ENCODE peak calls at places on chromosomes 12 and 14, in eight cellular contexts. X is tibial nerve, Q is HCT116, A is sigmoid colon, I is stomach, E is upper lobe of left lung, F is breast epithelium, V is body of pancreas. C is an unnamed sample. For H3K36me3, the result is how much of the 10 kb centered on the place peaks cover.

GRCh38 chr12:9364224-9365176 is 156.3 kb upstream of the PZP start:
- DNase-seq in E (no peak), V (no peak), A (no peak), X (no peak), I (no peak), F (no peak), Q (no peak), C (no peak)

GRCh38 chr12:10033783-10034381 is 3.4 kb downstream of the CLEC9A start:
- DNase-seq in Q (no peak), X (no peak), I (no peak), E (no peak), F (no peak), V (no peak), A (no peak), C (no peak)

GRCh38 chr14:71618047-71618446 is 314.2 kb upstream of the RGS6 start:
- DNase-seq in X (no peak), F (no peak), V (no peak), I (no peak), E (no peak), A (no peak), Q (no peak), C (no peak)

GRCh38 chr14:40252817-40253447 is 820.7 kb upstream of the FBXO33 start:
- DNase-seq in X (no peak), V (no peak), I (no peak), F (no peak), Q (peak), E (no peak), A (no peak), C (no peak)

GRCh38 chr12:45727994-45728624 is 1.4 kb upstream of the ARID2 start:
- DNase-seq in F (no peak), X (no peak), Q (no peak), I (no peak), A (no peak), V (no peak), E (no peak), C (no peak)

GRCh38 chr14:50531595-50532501 is 521 bp downstream of the MAP4K5 start:
- DNase-seq in Q (no peak), E (peak), X (peak), A (peak), I (peak), V (peak), F (peak), C (peak)

GRCh38 chr12:55607821-55608602 is 28.7 kb upstream of the OR10P1 start:
- DNase-seq in V (no peak), Q (no peak), E (no peak), X (no peak), A (no peak), I (no peak), F (no peak), C (no peak)

GRCh38 chr12:3213768-3214167 is 136.6 kb downstream of the TSPAN9 start:
- DNase-seq in X (no peak), A (no peak), I (no peak), E (no peak), F (no peak), Q (no peak), V (no peak), C (no peak)

GRCh38 chr14:104093366-104094055 is 8.0 kb downstream of the ASPG start:
- DNase-seq in E (peak), A (no peak), V (no peak), I (no peak), F (no peak), X (no peak), Q (no peak), C (no peak)

GRCh38 chr12:98154850-98155249 is 360.5 kb upstream of the TMPO start:
- DNase-seq in F (no peak), A (no peak), X (no peak), E (no peak), I (no peak), V (peak), Q (peak), C (no peak)

GRCh38 chr14:76422662-76423061 is 46.7 kb downstream of the ESRRB start:
- DNase-seq in V (no peak), E (peak), F (no peak), X (no peak), I (no peak), A (no peak), Q (no peak), C (no peak)

GRCh38 chr14:76421662-76422061 is 45.7 kb downstream of the ESRRB start:
- DNase-seq in F (no peak), V (no peak), X (no peak), A (no peak), E (no peak), I (no peak), Q (no peak), C (no peak)

GRCh38 chr14:76423534-76423933 is 47.6 kb downstream of the ESRRB start:
- DNase-seq in X (no peak), V (no peak), Q (no peak), A (no peak), I (no peak), F (no peak), E (no peak), C (no peak)

GRCh38 chr14:76426161-76426696 is 50.3 kb downstream of the ESRRB start:
- DNase-seq in X (no peak), V (no peak), Q (peak), E (no peak), F (no peak), I (no peak), A (no peak), C (no peak)

DNA sequence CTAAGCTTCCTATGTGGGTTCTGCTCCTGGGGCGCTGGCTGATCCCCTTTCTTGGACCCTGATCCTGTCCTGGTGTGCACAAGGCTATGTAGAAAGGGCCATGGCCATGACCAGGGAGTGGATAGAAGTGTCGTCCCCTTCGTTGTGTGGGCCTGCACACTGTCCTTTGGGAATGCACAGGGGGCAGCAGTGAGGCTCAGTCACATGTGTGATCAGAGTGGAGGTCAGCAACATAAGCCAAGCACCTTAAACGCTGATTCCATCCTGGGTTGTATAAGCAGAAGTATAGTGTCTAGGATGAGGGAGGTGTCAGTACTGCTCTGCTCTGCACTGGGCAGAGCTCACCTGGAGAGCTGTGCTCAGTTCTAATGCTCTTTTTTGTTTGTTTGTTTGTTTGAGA is 48.4 kb downstream of the ESRRB start:
- DNase-seq in A (no peak), Q (no peak), V (no peak), E (no peak), F (no peak), X (no peak), I (no peak), C (no peak)
- TF ChIP-seq CTCF in A (no peak), Q (no peak), V (no peak), E (no peak), F (no peak), X (no peak), I (no peak), C (no peak)

DNA sequence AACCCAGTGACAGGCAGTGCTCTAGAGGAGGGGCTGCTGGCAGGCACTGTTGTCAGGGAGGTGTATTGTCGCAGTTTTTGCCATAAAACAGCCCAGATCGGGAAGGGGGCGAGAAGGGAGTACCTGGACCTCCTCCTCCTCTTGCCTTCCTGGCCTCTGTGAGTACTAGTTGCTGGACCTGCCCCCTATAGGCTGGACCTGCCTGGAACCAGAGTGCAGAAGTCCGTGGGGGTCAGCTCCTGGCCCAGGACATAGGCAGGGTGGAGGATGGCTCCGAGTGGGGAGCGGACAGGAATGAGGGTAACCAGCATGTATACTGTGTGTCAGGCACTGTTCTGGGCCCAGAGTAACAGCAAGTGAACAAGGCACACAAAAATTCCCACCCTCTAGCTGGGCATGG is 116.3 kb downstream of the PTPN11 start:
- DNase-seq in A (no peak), X (no peak), V (no peak), E (no peak), F (no peak), I (no peak), Q (no peak), C (no peak)
- TF ChIP-seq POLR2A in A (no peak), X (no peak), V (no peak), E (no peak), F (no peak), I (no peak), Q (no peak), C (no peak)

GRCh38 chr12:95037906-95038305 is 34.4 kb upstream of the NDUFA12 start:
- DNase-seq in V (no peak), E (no peak), A (no peak), X (no peak), F (no peak), I (no peak), Q (no peak), C (no peak)
- H3K36me3 ChIP-seq in V (under half), E (under half), A (under half), X (half or more), F (under half), I (half or more), Q (under half), C (under half)

DNA sequence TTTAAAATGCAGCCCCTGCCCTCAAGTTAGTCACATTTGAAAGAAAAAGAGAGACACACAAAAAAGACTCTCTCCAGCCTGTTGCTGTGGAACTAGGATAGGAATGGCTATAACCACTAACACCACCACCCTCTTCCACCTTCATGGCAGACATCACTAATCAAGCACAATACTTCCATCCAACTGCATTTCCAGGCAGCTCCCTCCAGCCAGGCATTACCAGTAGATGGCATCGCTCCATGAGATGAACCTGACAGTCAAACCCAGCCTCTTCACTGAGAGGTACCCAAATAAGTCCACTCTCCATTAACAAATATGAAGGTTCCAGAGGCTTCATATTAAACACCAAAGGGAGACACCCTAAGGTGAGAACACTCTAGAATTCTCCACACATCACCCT is 24.4 kb downstream of the SLC8B1 start:
- DNase-seq in E (no peak), Q (no peak), I (no peak), F (no peak), V (no peak), X (no peak), A (no peak), C (no peak)
- TF ChIP-seq CTCF in E (no peak), Q (no peak), I (no peak), F (no peak), V (no peak), X (no peak), A (no peak), C (no peak)

C was measured in suprapubic skin.